ENCODE peak calls at places on chromosomes 4 and X, in four cellular contexts. One of them, this sample, is unnamed.

GRCh38 chrX:2614911-2615310 is 76.2 kb upstream of the CD99 start:
- DNase-seq in H1: no peak
- DNase-seq in K562: peak
- DNase-seq in HepG2: no peak
- DNase-seq in this sample: peak

GRCh38 chr4:26857278-26858034 is 3.2 kb upstream of the STIM2 start:
- DNase-seq in H1: peak
- DNase-seq in K562: peak
- DNase-seq in HepG2: peak
- DNase-seq in this sample: peak

GRCh38 chrX:133307637-133308485 is 89.7 kb upstream of the TFDP3 start:
- DNase-seq in H1: peak
- DNase-seq in K562: no peak
- DNase-seq in HepG2: no peak
- DNase-seq in this sample: no peak

GRCh38 chr4:4386736-4387392 is at the start of gene NSG1:
- DNase-seq in H1: no peak
- DNase-seq in K562: no peak
- DNase-seq in HepG2: no peak
- DNase-seq in this sample: no peak

GRCh38 chr4:107215222-107215621 is 179.1 kb upstream of the DKK2 start:
- DNase-seq in H1: no peak
- DNase-seq in K562: no peak
- DNase-seq in HepG2: peak
- DNase-seq in this sample: no peak

GRCh38 chrX:104913348-104913747 is 307.1 kb downstream of the TEX13A start:
- DNase-seq in H1: no peak
- DNase-seq in K562: peak
- DNase-seq in HepG2: peak
- DNase-seq in this sample: peak

GRCh38 chr4:64756016-64756415 is 346.8 kb upstream of the TECRL start:
- DNase-seq in H1: no peak
- DNase-seq in K562: no peak
- DNase-seq in HepG2: no peak
- DNase-seq in this sample: no peak

GRCh38 chr4:39770969-39771724 is 73.2 kb downstream of the UBE2K start:
- DNase-seq in H1: no peak
- DNase-seq in K562: no peak
- DNase-seq in HepG2: no peak
- DNase-seq in this sample: no peak

GRCh38 chr4:125390126-125390525 is 75.4 kb downstream of the FAT4 start:
- DNase-seq in H1: no peak
- DNase-seq in K562: no peak
- DNase-seq in HepG2: no peak
- DNase-seq in this sample: no peak

GRCh38 chr4:185110375-185110823 is 32.7 kb upstream of the SLC25A4 start:
- DNase-seq in H1: no peak
- DNase-seq in K562: no peak
- DNase-seq in HepG2: no peak
- DNase-seq in this sample: no peak

GRCh38 chr4:142474398-142475087 is 371.6 kb downstream of the INPP4B start:
- DNase-seq in H1: no peak
- DNase-seq in K562: no peak
- DNase-seq in HepG2: no peak
- DNase-seq in this sample: peak

GRCh38 chr4:54626113-54626512 is 31.6 kb upstream of the KIT start:
- DNase-seq in H1: no peak
- DNase-seq in K562: no peak
- DNase-seq in HepG2: no peak
- DNase-seq in this sample: no peak

DNA sequence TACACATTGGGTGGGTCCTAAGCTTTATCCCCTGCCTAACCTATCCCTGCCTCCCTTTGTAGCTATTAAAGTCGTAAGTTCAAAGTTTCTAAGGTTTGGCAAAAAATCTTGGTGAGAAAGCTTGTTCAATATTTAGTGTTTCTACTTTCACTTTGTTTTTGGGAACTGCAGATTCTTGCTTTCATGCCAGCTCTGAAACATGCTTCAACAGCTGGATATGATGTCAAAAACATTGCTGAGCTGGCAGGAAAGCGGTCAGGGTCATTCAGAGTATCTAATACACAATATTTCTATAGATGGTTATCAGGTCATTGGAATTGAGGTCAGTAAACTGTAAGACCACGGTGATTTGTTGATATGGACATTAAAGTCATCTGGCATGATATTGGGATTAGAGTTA is 19.7 kb downstream of the CENPI start:
- DNase-seq in H1: no peak
- DNase-seq in K562: no peak
- DNase-seq in HepG2: no peak
- DNase-seq in this sample: no peak
- TF ChIP-seq JUN in H1: no peak
- TF ChIP-seq JUN in K562: no peak
- TF ChIP-seq JUN in HepG2: no peak
- TF ChIP-seq JUN in this sample: no peak

DNA sequence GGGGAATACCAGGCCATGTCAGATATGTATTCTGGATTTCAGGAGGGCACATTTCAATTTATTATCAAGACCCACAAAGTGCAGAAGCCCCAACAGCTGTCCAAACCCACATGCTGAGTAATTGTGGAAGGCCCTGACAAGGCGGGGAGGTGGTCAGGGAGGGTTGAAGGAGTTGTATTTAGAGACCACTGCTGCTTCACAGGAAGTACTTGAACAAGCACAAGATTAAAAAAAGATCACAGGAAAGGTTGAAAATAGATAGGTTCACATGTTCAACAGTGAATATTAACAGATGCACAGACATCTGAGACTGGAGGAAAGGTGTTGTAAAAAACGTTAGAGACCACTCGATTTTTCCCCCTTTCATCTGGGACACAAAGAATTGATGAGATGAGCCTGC is 17.9 kb downstream of the ATP8A1 start:
- DNase-seq in H1: no peak
- DNase-seq in K562: no peak
- DNase-seq in HepG2: no peak
- DNase-seq in this sample: no peak
- TF ChIP-seq KDM1A in H1: no peak
- TF ChIP-seq KDM1A in K562: no peak
- TF ChIP-seq KDM1A in HepG2: no peak
- TF ChIP-seq KDM1A in this sample: no peak

DNA sequence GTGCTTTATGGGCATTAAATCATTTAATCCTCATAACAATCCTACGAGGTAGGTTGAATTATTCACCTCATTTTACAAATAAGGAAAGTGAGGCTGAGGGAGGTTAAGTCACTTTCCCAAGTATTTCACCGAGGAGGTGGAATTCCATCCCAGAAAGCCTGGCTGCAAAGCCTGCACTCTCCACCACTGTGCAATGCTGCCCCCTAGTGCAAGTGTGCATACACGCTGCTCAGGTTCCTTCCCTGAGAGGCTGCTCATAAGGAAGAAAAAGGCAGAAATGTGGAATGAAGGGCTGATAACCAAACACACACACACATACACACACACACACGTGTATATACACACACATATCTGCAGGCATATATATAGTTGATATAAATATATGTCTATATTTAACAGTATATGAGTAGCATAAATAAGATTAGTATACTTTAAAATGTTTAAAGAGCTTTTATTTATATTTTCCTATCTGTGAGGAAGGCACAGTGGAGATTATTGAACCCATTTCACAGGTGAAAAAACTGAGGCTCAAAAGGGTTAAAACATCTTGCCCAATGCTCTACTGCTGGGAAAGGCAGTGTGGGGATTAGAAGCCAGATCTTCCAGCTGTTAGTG is 714.5 kb upstream of the TENM3 start:
- DNase-seq in H1: peak
- DNase-seq in K562: peak
- DNase-seq in HepG2: peak
- DNase-seq in this sample: peak
- TF ChIP-seq JUN in H1: no peak
- TF ChIP-seq JUN in K562: no peak
- TF ChIP-seq JUN in HepG2: no peak
- TF ChIP-seq JUN in this sample: no peak

DNA sequence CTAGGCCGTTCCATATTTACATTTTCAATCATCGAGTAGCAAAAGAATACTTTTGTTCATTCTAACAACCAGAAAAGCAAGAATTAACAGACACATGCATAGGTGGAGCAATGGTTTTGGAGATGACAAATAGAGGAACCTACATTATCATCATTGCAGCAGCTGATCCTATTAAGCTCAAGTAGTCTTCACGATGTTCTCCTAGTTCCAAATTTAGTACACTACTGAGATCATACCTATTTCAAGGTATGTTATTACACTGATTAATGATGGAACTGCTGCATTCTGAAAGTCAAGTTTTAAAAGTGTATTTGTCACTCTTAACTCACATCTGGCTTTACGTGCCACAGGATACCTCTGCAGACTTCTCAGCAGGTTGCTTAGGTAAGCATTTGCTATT is 87.4 kb downstream of the ADGRA3 start:
- DNase-seq in H1: no peak
- DNase-seq in K562: no peak
- DNase-seq in HepG2: no peak
- DNase-seq in this sample: no peak
- TF ChIP-seq KDM1A in H1: no peak
- TF ChIP-seq KDM1A in K562: no peak
- TF ChIP-seq KDM1A in HepG2: no peak
- TF ChIP-seq KDM1A in this sample: no peak

DNA sequence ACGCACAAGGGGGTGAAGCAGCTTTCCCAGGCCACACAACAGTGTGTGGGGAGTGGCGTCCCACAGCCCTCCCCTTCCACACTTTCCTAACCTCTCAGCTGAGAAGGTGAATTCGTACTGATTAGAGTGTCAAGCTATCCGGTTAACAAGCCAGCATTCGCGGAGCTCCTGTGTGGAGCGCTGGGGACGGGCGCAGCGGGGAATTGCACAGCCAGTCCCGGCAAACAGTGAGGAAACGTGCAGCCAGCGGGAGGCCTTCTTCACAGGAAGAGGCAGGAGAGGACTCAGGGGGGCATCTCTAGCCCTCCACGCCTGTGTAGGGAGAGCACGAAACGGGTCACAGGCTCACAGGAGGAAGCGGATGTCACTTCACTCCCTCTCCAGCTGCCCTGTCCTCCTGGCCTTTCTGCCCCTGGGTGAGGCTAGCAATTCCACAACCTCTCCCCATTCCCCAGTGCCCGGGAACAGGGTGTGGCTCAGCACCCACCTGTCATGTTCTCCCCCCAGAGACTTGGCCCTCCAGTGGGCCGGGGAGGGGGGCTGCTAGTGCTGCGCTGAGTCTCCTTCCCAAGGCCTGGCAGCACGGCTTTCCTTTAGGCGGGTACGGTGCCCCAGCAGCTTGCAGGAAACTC is 117.3 kb downstream of the CPZ start:
- DNase-seq in H1: no peak
- DNase-seq in K562: no peak
- DNase-seq in HepG2: no peak
- DNase-seq in this sample: no peak
- TF ChIP-seq JUN in H1: no peak
- TF ChIP-seq JUN in K562: no peak
- TF ChIP-seq JUN in HepG2: no peak
- TF ChIP-seq JUN in this sample: no peak

This sample was measured in A549.